ENCODE peak calls at places on chromosome 9, in ten cellular contexts. A is CD8-positive, alpha-beta memory T cell; C is AML-193; N is stimulated activated CD8-positive, alpha-beta memory T cell treated with anti-CD3 and anti-CD28 coated beads, Interleukin-7, amount 100 ng/mL, for 24 hours; D is Ammon's horn; I is CD4-positive, alpha-beta memory T cell; L is CD4-positive, alpha-beta T cell; R is Peyer's patch; T is RPMI7951; O is stimulated activated CD4-positive, alpha-beta T cell treated with anti-CD3 and anti-CD28 coated beads, Interleukin-15, amount 100 ng/mL, for 24 hours. J is an unnamed sample.

GRCh38 chr9:80467632-80468031 is 895.9 kb downstream of the TLE4 start:
- DNase-seq in A (no peak), T (no peak), D (peak), R (no peak), I (no peak), L (no peak), O (no peak), N (no peak), C (no peak), J (no peak)

GRCh38 chr9:76741524-76741923 is 22.7 kb upstream of the PCA3 start:
- DNase-seq in I (no peak), D (no peak), C (no peak), R (no peak), N (no peak), L (no peak), O (no peak), A (no peak), T (no peak), J (no peak)

GRCh38 chr9:71762900-71763653 is 5.2 kb downstream of the CEMIP2 start:
- DNase-seq in C (no peak), R (no peak), T (peak), D (no peak), A (no peak), O (no peak), N (no peak), I (no peak), L (no peak), J (peak)

GRCh38 chr9:112447283-112447761 is 39.3 kb upstream of the KIAA1958 start:
- DNase-seq in R (no peak), O (no peak), D (no peak), N (no peak), C (no peak), I (no peak), A (no peak), T (no peak), L (no peak), J (peak)

GRCh38 chr9:1871486-1872181 is 143.5 kb upstream of the SMARCA2 start:
- DNase-seq in N (no peak), I (peak), A (no peak), L (no peak), D (no peak), O (no peak), T (no peak), C (no peak), R (no peak), J (peak)

GRCh38 chr9:77523891-77524290 is 124.2 kb downstream of the GNA14 start:
- DNase-seq in I (no peak), O (no peak), A (no peak), C (no peak), L (no peak), T (no peak), N (no peak), R (no peak), D (no peak), J (no peak)

GRCh38 chr9:117247271-117247670 is 167.6 kb downstream of the ASTN2 start:
- DNase-seq in T (no peak), D (peak), L (no peak), C (no peak), O (no peak), I (no peak), R (no peak), A (no peak), N (no peak), J (peak)

GRCh38 chr9:6414291-6414690 is 1.3 kb downstream of the UHRF2 start:
- DNase-seq in L (no peak), A (no peak), R (no peak), T (peak), O (peak), N (no peak), C (no peak), D (no peak), I (no peak), J (peak)

GRCh38 chr9:27125030-27125429 is 16.0 kb downstream of the TEK start:
- DNase-seq in A (no peak), L (no peak), O (no peak), C (no peak), I (no peak), R (no peak), D (peak), T (peak), N (no peak), J (peak)

GRCh38 chr9:93669958-93670207 is 93.5 kb downstream of the PHF2 start:
- DNase-seq in L (no peak), C (no peak), T (peak), N (no peak), O (no peak), A (no peak), R (peak), I (no peak), D (no peak), J (no peak)

GRCh38 chr9:31519826-31520225 is 864.6 kb upstream of the ACO1 start:
- DNase-seq in O (no peak), R (no peak), N (no peak), L (no peak), T (no peak), I (no peak), C (no peak), D (no peak), A (no peak), J (no peak)

GRCh38 chr9:6655036-6655435 is 9.5 kb upstream of the GLDC start:
- DNase-seq in O (no peak), I (no peak), D (no peak), R (no peak), L (no peak), N (no peak), C (no peak), A (no peak), T (no peak), J (no peak)

GRCh38 chr9:137465000-137465769 is 6.1 kb upstream of the NSMF start:
- DNase-seq in O (no peak), I (no peak), L (no peak), D (no peak), N (no peak), R (no peak), C (no peak), T (no peak), A (peak), J (no peak)

GRCh38 chr9:114294664-114295063 is 28.2 kb upstream of the ORM1 start:
- DNase-seq in I (no peak), D (no peak), R (no peak), C (no peak), T (no peak), O (no peak), L (no peak), A (no peak), N (no peak), J (no peak)

GRCh38 chr9:88781500-88782391 is 209.5 kb upstream of the S1PR3 start:
- DNase-seq in T (peak), R (no peak), C (peak), L (no peak), I (no peak), O (no peak), A (no peak), D (peak), N (no peak), J (no peak)

GRCh38 chr9:14396171-14396570 is 82.2 kb upstream of the NFIB start:
- DNase-seq in I (no peak), D (peak), N (no peak), T (no peak), O (no peak), A (no peak), C (no peak), L (no peak), R (no peak), J (no peak)

GRCh38 chr9:80078826-80079225 is 507.1 kb downstream of the TLE4 start:
- DNase-seq in I (no peak), C (no peak), R (no peak), O (no peak), D (no peak), L (no peak), T (no peak), A (no peak), N (no peak), J (no peak)

GRCh38 chr9:36802171-36802920 is 229.7 kb downstream of the MELK start:
- DNase-seq in O (no peak), L (no peak), T (peak), I (no peak), A (no peak), D (peak), C (no peak), R (no peak), N (no peak), J (no peak)

GRCh38 chr9:129436751-129437625 is 183.9 kb downstream of the C9orf50 start:
- DNase-seq in N (no peak), A (peak), D (peak), L (no peak), T (peak), C (no peak), R (peak), O (peak), I (peak), J (peak)

GRCh38 chr9:76542360-76542759 is 83.4 kb downstream of the GCNT1 start:
- DNase-seq in L (no peak), C (no peak), N (no peak), T (peak), D (no peak), O (no peak), I (no peak), A (no peak), R (no peak), J (no peak)

GRCh38 chr9:25960235-25960634 is 282.0 kb upstream of the TUSC1 start:
- DNase-seq in A (no peak), O (no peak), D (no peak), R (no peak), N (no peak), I (no peak), T (no peak), L (no peak), C (no peak), J (no peak)

GRCh38 chr9:20276762-20277161 is 345.5 kb downstream of the MLLT3 start:
- DNase-seq in L (no peak), T (no peak), O (no peak), D (no peak), C (no peak), N (no peak), A (no peak), I (no peak), R (no peak), J (no peak)

GRCh38 chr9:68805890-68806517 is 101.0 kb downstream of the PIP5K1B start:
- DNase-seq in C (no peak), A (no peak), N (no peak), D (no peak), R (no peak), T (no peak), L (no peak), O (no peak), I (no peak), J (no peak)

GRCh38 chr9:93668261-93668871 is 92.0 kb downstream of the PHF2 start:
- DNase-seq in R (peak), I (no peak), T (no peak), O (no peak), N (no peak), A (peak), L (no peak), C (no peak), D (no peak), J (no peak)

GRCh38 chr9:98154678-98155077 is 35.7 kb upstream of the TRIM14 start:
- DNase-seq in I (no peak), C (no peak), A (no peak), R (no peak), T (no peak), N (no peak), D (no peak), L (no peak), O (no peak), J (no peak)

GRCh38 chr9:80605129-80605528 is 1033.4 kb downstream of the TLE4 start:
- DNase-seq in R (no peak), C (peak), O (no peak), I (no peak), T (peak), D (peak), A (no peak), L (no peak), N (no peak), J (peak)

GRCh38 chr9:631596-631995 is 209.9 kb upstream of the DMRT1 start:
- DNase-seq in T (peak), N (no peak), R (no peak), C (peak), L (no peak), A (no peak), D (no peak), O (no peak), I (no peak), J (no peak)

GRCh38 chr9:123637596-123637939 is 281.6 kb downstream of the CRB2 start:
- DNase-seq in A (no peak), O (no peak), T (peak), R (no peak), N (no peak), D (no peak), C (no peak), L (no peak), I (no peak), J (no peak)

GRCh38 chr9:124810513-124811355 is 33.8 kb downstream of the OLFML2A start:
- DNase-seq in L (no peak), N (no peak), A (no peak), I (no peak), D (no peak), R (no peak), C (no peak), T (peak), O (no peak), J (peak)

GRCh38 chr9:126805546-126806262 is 864 bp downstream of the ZBTB43 start:
- DNase-seq in T (peak), N (peak), O (peak), A (peak), R (peak), D (peak), L (peak), C (peak), I (peak), J (peak)

J was measured in renal cortical epithelial cell.